ENCODE peak calls at places on chromosomes 12 and 14, in seven cellular contexts. One of them, this sample, is unnamed.

GRCh38 chr14:104227806-104228205 is 89.4 kb downstream of the KIF26A start:
- DNase-seq in GM23248: no peak
- DNase-seq in lower leg skin: no peak
- DNase-seq in adrenal gland: no peak
- DNase-seq in AG10803: no peak
- DNase-seq in right lobe of liver: peak; percentile 7
- DNase-seq in left lung: no peak
- DNase-seq in this sample: no peak

GRCh38 chr12:77845831-77846230 is 15.1 kb downstream of the NAV3 start:
- DNase-seq in left lung: no peak
- DNase-seq in GM23248: peak; percentile 53
- DNase-seq in lower leg skin: no peak
- DNase-seq in right lobe of liver: no peak
- DNase-seq in AG10803: peak; percentile 18
- DNase-seq in adrenal gland: no peak
- DNase-seq in this sample: peak; percentile 51

GRCh38 chr14:75881986-75882385 is 99.8 kb downstream of the TGFB3 start:
- DNase-seq in right lobe of liver: no peak
- DNase-seq in left lung: no peak
- DNase-seq in AG10803: peak; percentile 8
- DNase-seq in adrenal gland: no peak
- DNase-seq in lower leg skin: no peak
- DNase-seq in GM23248: peak; percentile 38
- DNase-seq in this sample: no peak

GRCh38 chr14:66619952-66620351 is 112.0 kb downstream of the GPHN start:
- DNase-seq in right lobe of liver: no peak
- DNase-seq in lower leg skin: no peak
- DNase-seq in adrenal gland: no peak
- DNase-seq in AG10803: no peak
- DNase-seq in GM23248: no peak
- DNase-seq in left lung: no peak
- DNase-seq in this sample: no peak

GRCh38 chr14:104883681-104884361 is 18.8 kb downstream of the CEP170B start:
- DNase-seq in left lung: no peak
- DNase-seq in GM23248: no peak
- DNase-seq in right lobe of liver: no peak
- DNase-seq in adrenal gland: no peak
- DNase-seq in AG10803: no peak
- DNase-seq in lower leg skin: no peak
- DNase-seq in this sample: no peak

GRCh38 chr12:107843351-107844311 is 69.1 kb downstream of the ASCL4 start:
- DNase-seq in GM23248: peak; percentile 53
- DNase-seq in AG10803: peak; percentile 11
- DNase-seq in adrenal gland: no peak
- DNase-seq in left lung: no peak
- DNase-seq in right lobe of liver: no peak
- DNase-seq in lower leg skin: no peak
- DNase-seq in this sample: peak; percentile 9

GRCh38 chr12:62519043-62519442 is 52.4 kb downstream of the MON2 start:
- DNase-seq in lower leg skin: no peak
- DNase-seq in left lung: no peak
- DNase-seq in GM23248: no peak
- DNase-seq in AG10803: no peak
- DNase-seq in right lobe of liver: no peak
- DNase-seq in adrenal gland: no peak
- DNase-seq in this sample: no peak

GRCh38 chr12:49358548-49359141 is 8.6 kb upstream of the SPATS2 start:
- DNase-seq in lower leg skin: no peak
- DNase-seq in AG10803: peak; percentile 51
- DNase-seq in left lung: no peak
- DNase-seq in adrenal gland: peak; percentile 71
- DNase-seq in GM23248: peak; percentile 62
- DNase-seq in right lobe of liver: no peak
- DNase-seq in this sample: peak; percentile 67

GRCh38 chr12:54993181-54993835 is 8.7 kb upstream of the TESPA1 start:
- DNase-seq in right lobe of liver: no peak
- DNase-seq in left lung: no peak
- DNase-seq in GM23248: peak; percentile 67
- DNase-seq in AG10803: peak; percentile 62
- DNase-seq in adrenal gland: peak; percentile 63
- DNase-seq in lower leg skin: peak; percentile 38
- DNase-seq in this sample: peak; percentile 67

GRCh38 chr12:86158956-86159355 is 97.2 kb downstream of the MGAT4C start:
- DNase-seq in right lobe of liver: no peak
- DNase-seq in adrenal gland: no peak
- DNase-seq in lower leg skin: no peak
- DNase-seq in GM23248: no peak
- DNase-seq in left lung: no peak
- DNase-seq in AG10803: no peak
- DNase-seq in this sample: peak; percentile 40

GRCh38 chr14:34912182-34912581 is 37.0 kb upstream of the BAZ1A start:
- DNase-seq in right lobe of liver: no peak
- DNase-seq in GM23248: no peak
- DNase-seq in adrenal gland: no peak
- DNase-seq in AG10803: no peak
- DNase-seq in lower leg skin: no peak
- DNase-seq in left lung: no peak
- DNase-seq in this sample: no peak

GRCh38 chr14:54776361-54777001 is 126.1 kb downstream of the GCH1 start:
- DNase-seq in adrenal gland: peak; percentile 37
- DNase-seq in lower leg skin: peak; percentile 39
- DNase-seq in left lung: peak; percentile 61
- DNase-seq in right lobe of liver: peak; percentile 43
- DNase-seq in GM23248: peak; percentile 86
- DNase-seq in AG10803: peak; percentile 79
- DNase-seq in this sample: peak; percentile 30

GRCh38 chr12:51985136-51985835 is 21.5 kb upstream of the TAMALIN start:
- DNase-seq in GM23248: no peak
- DNase-seq in left lung: no peak
- DNase-seq in AG10803: no peak
- DNase-seq in right lobe of liver: no peak
- DNase-seq in adrenal gland: no peak
- DNase-seq in lower leg skin: no peak
- DNase-seq in this sample: no peak

GRCh38 chr12:75437564-75437963 is 43.0 kb upstream of the GLIPR1 start:
- DNase-seq in right lobe of liver: no peak
- DNase-seq in GM23248: peak; percentile 54
- DNase-seq in left lung: no peak
- DNase-seq in adrenal gland: no peak
- DNase-seq in lower leg skin: no peak
- DNase-seq in AG10803: peak; percentile 31
- DNase-seq in this sample: peak; percentile 47

GRCh38 chr14:90256354-90257131 is at the start of gene PSMC1:
- DNase-seq in AG10803: peak; percentile 95
- DNase-seq in lower leg skin: peak; percentile 88
- DNase-seq in left lung: peak; percentile 93
- DNase-seq in adrenal gland: peak; percentile 93
- DNase-seq in GM23248: peak; percentile 97
- DNase-seq in right lobe of liver: peak; percentile 88
- DNase-seq in this sample: peak; percentile 94

GRCh38 chr12:102781117-102781516 is 135.9 kb downstream of the PAH start:
- DNase-seq in adrenal gland: peak; percentile 38
- DNase-seq in GM23248: no peak
- DNase-seq in left lung: no peak
- DNase-seq in right lobe of liver: no peak
- DNase-seq in AG10803: no peak
- DNase-seq in lower leg skin: peak; percentile 35
- DNase-seq in this sample: no peak

GRCh38 chr12:49622501-49623141 is 740 bp upstream of the PRPF40B start:
- DNase-seq in lower leg skin: no peak
- DNase-seq in right lobe of liver: no peak
- DNase-seq in adrenal gland: no peak
- DNase-seq in GM23248: peak; percentile 76
- DNase-seq in left lung: no peak
- DNase-seq in AG10803: peak; percentile 23
- DNase-seq in this sample: no peak

GRCh38 chr14:25406818-25407217 is 356.9 kb upstream of the STXBP6 start:
- DNase-seq in adrenal gland: peak; percentile 68
- DNase-seq in GM23248: peak; percentile 61
- DNase-seq in left lung: no peak
- DNase-seq in right lobe of liver: no peak
- DNase-seq in AG10803: peak; percentile 22
- DNase-seq in lower leg skin: no peak
- DNase-seq in this sample: peak; percentile 52

GRCh38 chr14:101075801-101076413 is 172.4 kb upstream of the RTL1 start:
- DNase-seq in AG10803: no peak
- DNase-seq in left lung: peak; percentile 17
- DNase-seq in right lobe of liver: no peak
- DNase-seq in GM23248: no peak
- DNase-seq in adrenal gland: no peak
- DNase-seq in lower leg skin: no peak
- DNase-seq in this sample: no peak

GRCh38 chr12:111596985-111597730 is 2.0 kb downstream of the ATXN2 start:
- DNase-seq in left lung: peak; percentile 51
- DNase-seq in AG10803: peak; percentile 70
- DNase-seq in right lobe of liver: peak; percentile 51
- DNase-seq in GM23248: peak; percentile 78
- DNase-seq in lower leg skin: peak; percentile 26
- DNase-seq in adrenal gland: peak; percentile 84
- DNase-seq in this sample: peak; percentile 53

GRCh38 chr14:37592288-37593274 is 2.5 kb downstream of the FOXA1 start:
- DNase-seq in GM23248: no peak
- DNase-seq in adrenal gland: no peak
- DNase-seq in right lobe of liver: peak; percentile 45
- DNase-seq in left lung: no peak
- DNase-seq in lower leg skin: no peak
- DNase-seq in AG10803: no peak
- DNase-seq in this sample: peak; percentile 45

GRCh38 chr12:113469224-113469652 is 2.4 kb downstream of the LHX5 start:
- DNase-seq in GM23248: no peak
- DNase-seq in left lung: no peak
- DNase-seq in lower leg skin: no peak
- DNase-seq in AG10803: no peak
- DNase-seq in adrenal gland: no peak
- DNase-seq in right lobe of liver: no peak
- DNase-seq in this sample: peak; percentile 34

GRCh38 chr12:113467154-113467513 is 4.5 kb downstream of the LHX5 start:
- DNase-seq in right lobe of liver: no peak
- DNase-seq in GM23248: no peak
- DNase-seq in AG10803: no peak
- DNase-seq in lower leg skin: no peak
- DNase-seq in adrenal gland: no peak
- DNase-seq in left lung: no peak
- DNase-seq in this sample: peak; percentile 27

GRCh38 chr12:113468365-113469223 is 3.1 kb downstream of the LHX5 start:
- DNase-seq in lower leg skin: no peak
- DNase-seq in adrenal gland: no peak
- DNase-seq in left lung: no peak
- DNase-seq in AG10803: no peak
- DNase-seq in GM23248: no peak
- DNase-seq in right lobe of liver: no peak
- DNase-seq in this sample: no peak

GRCh38 chr12:113466770-113467153 is 4.9 kb downstream of the LHX5 start:
- DNase-seq in GM23248: no peak
- DNase-seq in adrenal gland: no peak
- DNase-seq in right lobe of liver: no peak
- DNase-seq in AG10803: no peak
- DNase-seq in lower leg skin: no peak
- DNase-seq in left lung: no peak
- DNase-seq in this sample: no peak

GRCh38 chr12:113467514-113468364 is 3.9 kb downstream of the LHX5 start:
- DNase-seq in lower leg skin: no peak
- DNase-seq in left lung: no peak
- DNase-seq in GM23248: no peak
- DNase-seq in AG10803: no peak
- DNase-seq in right lobe of liver: no peak
- DNase-seq in adrenal gland: no peak
- DNase-seq in this sample: peak; percentile 76
- H3K4me3 ChIP-seq in lower leg skin: no peak overlapping the region
- H3K4me3 ChIP-seq in left lung: peak overlapping the region; percentile 17
- H3K4me3 ChIP-seq in GM23248: peak overlapping the region; percentile 55
- H3K4me3 ChIP-seq in AG10803: peak overlapping the region; percentile 53
- H3K4me3 ChIP-seq in right lobe of liver: peak overlapping the region; percentile 26
- H3K4me3 ChIP-seq in adrenal gland: no peak overlapping the region
- H3K4me3 ChIP-seq in this sample: peak overlapping the region; percentile 61

GRCh38 chr12:13980548-13981295 is 680 bp downstream of the GRIN2B start:
- DNase-seq in AG10803: no peak
- DNase-seq in lower leg skin: no peak
- DNase-seq in left lung: no peak
- DNase-seq in right lobe of liver: no peak
- DNase-seq in GM23248: no peak
- DNase-seq in adrenal gland: no peak
- DNase-seq in this sample: no peak
- H3K4me3 ChIP-seq in AG10803: no peak overlapping the region
- H3K4me3 ChIP-seq in lower leg skin: no peak overlapping the region
- H3K4me3 ChIP-seq in left lung: no peak overlapping the region
- H3K4me3 ChIP-seq in right lobe of liver: no peak overlapping the region
- H3K4me3 ChIP-seq in GM23248: no peak overlapping the region
- H3K4me3 ChIP-seq in adrenal gland: no peak overlapping the region
- H3K4me3 ChIP-seq in this sample: peak overlapping the region; percentile 12

GRCh38 chr14:92653162-92653651 is 95.2 kb downstream of the LGMN start:
- DNase-seq in left lung: no peak
- DNase-seq in GM23248: no peak
- DNase-seq in right lobe of liver: no peak
- DNase-seq in adrenal gland: no peak
- DNase-seq in lower leg skin: no peak
- DNase-seq in AG10803: no peak
- DNase-seq in this sample: no peak

GRCh38 chr14:92651106-92651792 is 97.2 kb downstream of the LGMN start:
- DNase-seq in left lung: peak; percentile 79
- DNase-seq in adrenal gland: peak; percentile 48
- DNase-seq in right lobe of liver: peak; percentile 53
- DNase-seq in lower leg skin: peak; percentile 37
- DNase-seq in GM23248: no peak
- DNase-seq in AG10803: no peak
- DNase-seq in this sample: no peak

GRCh38 chr14:92651793-92652382 is 96.5 kb downstream of the LGMN start:
- DNase-seq in AG10803: no peak
- DNase-seq in left lung: peak; percentile 85
- DNase-seq in adrenal gland: peak; percentile 53
- DNase-seq in GM23248: no peak
- DNase-seq in lower leg skin: peak; percentile 49
- DNase-seq in right lobe of liver: peak; percentile 70
- DNase-seq in this sample: no peak

GRCh38 chr14:92654206-92654901 is 94.1 kb downstream of the LGMN start:
- DNase-seq in left lung: no peak
- DNase-seq in AG10803: no peak
- DNase-seq in GM23248: no peak
- DNase-seq in right lobe of liver: no peak
- DNase-seq in adrenal gland: no peak
- DNase-seq in lower leg skin: no peak
- DNase-seq in this sample: no peak

GRCh38 chr14:92652413-92653151 is 95.8 kb downstream of the LGMN start:
- DNase-seq in left lung: no peak
- DNase-seq in GM23248: no peak
- DNase-seq in AG10803: no peak
- DNase-seq in adrenal gland: no peak
- DNase-seq in right lobe of liver: no peak
- DNase-seq in lower leg skin: no peak
- DNase-seq in this sample: no peak
- H3K4me3 ChIP-seq in left lung: peak overlapping the region; percentile 16
- H3K4me3 ChIP-seq in GM23248: no peak overlapping the region
- H3K4me3 ChIP-seq in AG10803: no peak overlapping the region
- H3K4me3 ChIP-seq in adrenal gland: no peak overlapping the region
- H3K4me3 ChIP-seq in right lobe of liver: peak overlapping the region; percentile 20
- H3K4me3 ChIP-seq in lower leg skin: peak overlapping the region; percentile 14
- H3K4me3 ChIP-seq in this sample: no peak overlapping the region

DNA sequence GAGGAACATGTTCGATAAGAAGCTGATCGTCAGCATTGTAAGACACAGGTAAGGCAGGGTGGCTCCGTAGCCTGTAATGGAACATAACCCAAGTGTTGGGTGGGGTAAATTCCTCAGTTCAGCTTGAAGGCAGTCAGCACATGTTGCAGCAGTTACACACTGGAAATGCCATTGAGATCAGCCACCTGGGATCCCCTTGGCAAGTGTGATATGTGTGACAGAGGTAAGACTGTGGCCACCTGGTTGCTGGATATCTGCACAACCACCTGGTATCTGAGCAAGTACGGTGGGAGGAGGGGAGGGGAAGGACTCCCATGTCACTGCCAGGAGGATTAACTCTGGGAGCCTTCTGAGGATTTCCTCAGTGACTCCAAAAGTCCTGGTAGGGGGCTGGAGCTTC is 158.0 kb upstream of the CAND1 start:
- DNase-seq in AG10803: no peak
- DNase-seq in right lobe of liver: no peak
- DNase-seq in lower leg skin: peak; percentile 18
- DNase-seq in adrenal gland: no peak
- DNase-seq in left lung: no peak
- DNase-seq in GM23248: no peak
- DNase-seq in this sample: peak; percentile 34
- H3K4me3 ChIP-seq in AG10803: no peak overlapping the region
- H3K4me3 ChIP-seq in right lobe of liver: no peak overlapping the region
- H3K4me3 ChIP-seq in lower leg skin: no peak overlapping the region
- H3K4me3 ChIP-seq in adrenal gland: no peak overlapping the region
- H3K4me3 ChIP-seq in left lung: no peak overlapping the region
- H3K4me3 ChIP-seq in GM23248: no peak overlapping the region
- H3K4me3 ChIP-seq in this sample: no peak overlapping the region

This sample was measured in epithelial cell of esophagus.